ENCODE peak calls at places on chromosomes 5 and 9, in ten cellular contexts. One of them, this sample, is unnamed.

GRCh38 chr5:129771058-129771838 is 23.4 kb downstream of the MINAR2 start:
- DNase-seq in HTR-8/SVneo: peak; percentile 27
- DNase-seq in stimulated activated CD4-positive, alpha-beta T cell treated with anti-CD3 and anti-CD28 coated beads, Interleukin-2, amount 100 ng/mL, for 4 hours: peak; percentile 19
- DNase-seq in head of caudate nucleus: peak; percentile 53
- DNase-seq in iris pigment epithelial cell: peak; percentile 50
- DNase-seq in hypothalamus: no peak
- DNase-seq in cardiac muscle cell: peak; percentile 72
- DNase-seq in fibroblast of pulmonary artery: peak; percentile 69
- DNase-seq in substantia nigra: peak; percentile 35
- DNase-seq in CD8-positive, alpha-beta memory T cell: peak; percentile 13
- DNase-seq in this sample: peak; percentile 74

GRCh38 chr5:31688515-31689092 is 49.7 kb downstream of the PDZD2 start:
- DNase-seq in head of caudate nucleus: no peak
- DNase-seq in HTR-8/SVneo: no peak
- DNase-seq in hypothalamus: no peak
- DNase-seq in CD8-positive, alpha-beta memory T cell: no peak
- DNase-seq in cardiac muscle cell: no peak
- DNase-seq in substantia nigra: no peak
- DNase-seq in iris pigment epithelial cell: no peak
- DNase-seq in stimulated activated CD4-positive, alpha-beta T cell treated with anti-CD3 and anti-CD28 coated beads, Interleukin-2, amount 100 ng/mL, for 4 hours: no peak
- DNase-seq in fibroblast of pulmonary artery: no peak
- DNase-seq in this sample: no peak

GRCh38 chr5:58357799-58358198 is 102.1 kb downstream of the PLK2 start:
- DNase-seq in cardiac muscle cell: no peak
- DNase-seq in substantia nigra: no peak
- DNase-seq in CD8-positive, alpha-beta memory T cell: no peak
- DNase-seq in fibroblast of pulmonary artery: no peak
- DNase-seq in iris pigment epithelial cell: no peak
- DNase-seq in hypothalamus: no peak
- DNase-seq in head of caudate nucleus: no peak
- DNase-seq in HTR-8/SVneo: no peak
- DNase-seq in stimulated activated CD4-positive, alpha-beta T cell treated with anti-CD3 and anti-CD28 coated beads, Interleukin-2, amount 100 ng/mL, for 4 hours: no peak
- DNase-seq in this sample: no peak

GRCh38 chr9:125343518-125344284 is 82.1 kb downstream of the GAPVD1 start:
- DNase-seq in stimulated activated CD4-positive, alpha-beta T cell treated with anti-CD3 and anti-CD28 coated beads, Interleukin-2, amount 100 ng/mL, for 4 hours: no peak
- DNase-seq in hypothalamus: no peak
- DNase-seq in substantia nigra: no peak
- DNase-seq in CD8-positive, alpha-beta memory T cell: no peak
- DNase-seq in head of caudate nucleus: no peak
- DNase-seq in HTR-8/SVneo: no peak
- DNase-seq in iris pigment epithelial cell: peak; percentile 85
- DNase-seq in cardiac muscle cell: peak; percentile 69
- DNase-seq in fibroblast of pulmonary artery: peak; percentile 63
- DNase-seq in this sample: peak; percentile 7

GRCh38 chr5:181283347-181283746 is 22.4 kb upstream of the TRIM52 start:
- DNase-seq in substantia nigra: no peak
- DNase-seq in CD8-positive, alpha-beta memory T cell: no peak
- DNase-seq in HTR-8/SVneo: no peak
- DNase-seq in fibroblast of pulmonary artery: no peak
- DNase-seq in cardiac muscle cell: no peak
- DNase-seq in iris pigment epithelial cell: no peak
- DNase-seq in hypothalamus: no peak
- DNase-seq in stimulated activated CD4-positive, alpha-beta T cell treated with anti-CD3 and anti-CD28 coated beads, Interleukin-2, amount 100 ng/mL, for 4 hours: no peak
- DNase-seq in head of caudate nucleus: no peak
- DNase-seq in this sample: peak; percentile 16

GRCh38 chr9:122228906-122229837 is at the start of gene LHX6:
- DNase-seq in substantia nigra: no peak
- DNase-seq in iris pigment epithelial cell: peak; percentile 23
- DNase-seq in head of caudate nucleus: no peak
- DNase-seq in CD8-positive, alpha-beta memory T cell: no peak
- DNase-seq in stimulated activated CD4-positive, alpha-beta T cell treated with anti-CD3 and anti-CD28 coated beads, Interleukin-2, amount 100 ng/mL, for 4 hours: no peak
- DNase-seq in cardiac muscle cell: peak; percentile 43
- DNase-seq in HTR-8/SVneo: no peak
- DNase-seq in hypothalamus: no peak
- DNase-seq in fibroblast of pulmonary artery: peak; percentile 18
- DNase-seq in this sample: peak; percentile 31

GRCh38 chr5:39631948-39632347 is 207.2 kb upstream of the DAB2 start:
- DNase-seq in hypothalamus: no peak
- DNase-seq in stimulated activated CD4-positive, alpha-beta T cell treated with anti-CD3 and anti-CD28 coated beads, Interleukin-2, amount 100 ng/mL, for 4 hours: no peak
- DNase-seq in iris pigment epithelial cell: no peak
- DNase-seq in CD8-positive, alpha-beta memory T cell: no peak
- DNase-seq in substantia nigra: no peak
- DNase-seq in head of caudate nucleus: no peak
- DNase-seq in fibroblast of pulmonary artery: no peak
- DNase-seq in HTR-8/SVneo: no peak
- DNase-seq in cardiac muscle cell: no peak
- DNase-seq in this sample: no peak

GRCh38 chr5:1720396-1721110 is 79.1 kb downstream of the MRPL36 start:
- DNase-seq in fibroblast of pulmonary artery: no peak
- DNase-seq in cardiac muscle cell: no peak
- DNase-seq in head of caudate nucleus: no peak
- DNase-seq in HTR-8/SVneo: no peak
- DNase-seq in iris pigment epithelial cell: no peak
- DNase-seq in hypothalamus: no peak
- DNase-seq in CD8-positive, alpha-beta memory T cell: no peak
- DNase-seq in substantia nigra: no peak
- DNase-seq in stimulated activated CD4-positive, alpha-beta T cell treated with anti-CD3 and anti-CD28 coated beads, Interleukin-2, amount 100 ng/mL, for 4 hours: no peak
- DNase-seq in this sample: no peak

GRCh38 chr9:34426340-34427074 is 31.9 kb downstream of the FAM219A start:
- DNase-seq in cardiac muscle cell: no peak
- DNase-seq in substantia nigra: no peak
- DNase-seq in head of caudate nucleus: no peak
- DNase-seq in CD8-positive, alpha-beta memory T cell: no peak
- DNase-seq in fibroblast of pulmonary artery: no peak
- DNase-seq in HTR-8/SVneo: no peak
- DNase-seq in hypothalamus: no peak
- DNase-seq in iris pigment epithelial cell: no peak
- DNase-seq in stimulated activated CD4-positive, alpha-beta T cell treated with anti-CD3 and anti-CD28 coated beads, Interleukin-2, amount 100 ng/mL, for 4 hours: no peak
- DNase-seq in this sample: no peak

GRCh38 chr5:170741801-170742200 is 41.7 kb upstream of the GABRP start:
- DNase-seq in stimulated activated CD4-positive, alpha-beta T cell treated with anti-CD3 and anti-CD28 coated beads, Interleukin-2, amount 100 ng/mL, for 4 hours: no peak
- DNase-seq in head of caudate nucleus: no peak
- DNase-seq in substantia nigra: no peak
- DNase-seq in cardiac muscle cell: no peak
- DNase-seq in HTR-8/SVneo: no peak
- DNase-seq in CD8-positive, alpha-beta memory T cell: no peak
- DNase-seq in iris pigment epithelial cell: no peak
- DNase-seq in fibroblast of pulmonary artery: no peak
- DNase-seq in hypothalamus: no peak
- DNase-seq in this sample: no peak

GRCh38 chr9:115373000-115373709 is 255.2 kb upstream of the TNC start:
- DNase-seq in cardiac muscle cell: peak; percentile 89
- DNase-seq in iris pigment epithelial cell: peak; percentile 96
- DNase-seq in HTR-8/SVneo: peak; percentile 71
- DNase-seq in substantia nigra: no peak
- DNase-seq in hypothalamus: no peak
- DNase-seq in CD8-positive, alpha-beta memory T cell: no peak
- DNase-seq in stimulated activated CD4-positive, alpha-beta T cell treated with anti-CD3 and anti-CD28 coated beads, Interleukin-2, amount 100 ng/mL, for 4 hours: no peak
- DNase-seq in fibroblast of pulmonary artery: peak; percentile 82
- DNase-seq in head of caudate nucleus: no peak
- DNase-seq in this sample: peak; percentile 92

GRCh38 chr5:141022384-141022783 is 28.8 kb upstream of the PCDHB1 start:
- DNase-seq in iris pigment epithelial cell: no peak
- DNase-seq in fibroblast of pulmonary artery: no peak
- DNase-seq in cardiac muscle cell: no peak
- DNase-seq in HTR-8/SVneo: no peak
- DNase-seq in hypothalamus: no peak
- DNase-seq in head of caudate nucleus: no peak
- DNase-seq in CD8-positive, alpha-beta memory T cell: no peak
- DNase-seq in substantia nigra: no peak
- DNase-seq in stimulated activated CD4-positive, alpha-beta T cell treated with anti-CD3 and anti-CD28 coated beads, Interleukin-2, amount 100 ng/mL, for 4 hours: no peak
- DNase-seq in this sample: no peak

GRCh38 chr5:118891252-118891651 is 97.1 kb downstream of the DTWD2 start:
- DNase-seq in substantia nigra: no peak
- DNase-seq in iris pigment epithelial cell: no peak
- DNase-seq in cardiac muscle cell: no peak
- DNase-seq in CD8-positive, alpha-beta memory T cell: no peak
- DNase-seq in fibroblast of pulmonary artery: no peak
- DNase-seq in hypothalamus: no peak
- DNase-seq in HTR-8/SVneo: no peak
- DNase-seq in head of caudate nucleus: no peak
- DNase-seq in stimulated activated CD4-positive, alpha-beta T cell treated with anti-CD3 and anti-CD28 coated beads, Interleukin-2, amount 100 ng/mL, for 4 hours: no peak
- DNase-seq in this sample: no peak

GRCh38 chr9:81125446-81126092 is 563.8 kb downstream of the TLE1 start:
- DNase-seq in iris pigment epithelial cell: peak; percentile 57
- DNase-seq in CD8-positive, alpha-beta memory T cell: no peak
- DNase-seq in cardiac muscle cell: peak; percentile 52
- DNase-seq in fibroblast of pulmonary artery: peak; percentile 45
- DNase-seq in stimulated activated CD4-positive, alpha-beta T cell treated with anti-CD3 and anti-CD28 coated beads, Interleukin-2, amount 100 ng/mL, for 4 hours: no peak
- DNase-seq in head of caudate nucleus: no peak
- DNase-seq in HTR-8/SVneo: no peak
- DNase-seq in substantia nigra: no peak
- DNase-seq in hypothalamus: no peak
- DNase-seq in this sample: no peak

GRCh38 chr9:134434896-134435506 is 108.7 kb downstream of the RXRA start:
- DNase-seq in stimulated activated CD4-positive, alpha-beta T cell treated with anti-CD3 and anti-CD28 coated beads, Interleukin-2, amount 100 ng/mL, for 4 hours: no peak
- DNase-seq in iris pigment epithelial cell: peak; percentile 97
- DNase-seq in CD8-positive, alpha-beta memory T cell: no peak
- DNase-seq in fibroblast of pulmonary artery: peak; percentile 98
- DNase-seq in HTR-8/SVneo: peak; percentile 88
- DNase-seq in head of caudate nucleus: peak; percentile 82
- DNase-seq in cardiac muscle cell: peak; percentile 99
- DNase-seq in substantia nigra: peak; percentile 88
- DNase-seq in hypothalamus: peak; percentile 85
- DNase-seq in this sample: peak; percentile 96

GRCh38 chr5:140251527-140251973 is 51.4 kb downstream of the PFDN1 start:
- DNase-seq in iris pigment epithelial cell: peak; percentile 93
- DNase-seq in fibroblast of pulmonary artery: peak; percentile 85
- DNase-seq in stimulated activated CD4-positive, alpha-beta T cell treated with anti-CD3 and anti-CD28 coated beads, Interleukin-2, amount 100 ng/mL, for 4 hours: peak; percentile 39
- DNase-seq in head of caudate nucleus: no peak
- DNase-seq in substantia nigra: no peak
- DNase-seq in hypothalamus: no peak
- DNase-seq in cardiac muscle cell: peak; percentile 74
- DNase-seq in HTR-8/SVneo: peak; percentile 74
- DNase-seq in CD8-positive, alpha-beta memory T cell: peak; percentile 28
- DNase-seq in this sample: peak; percentile 87

GRCh38 chr5:112957409-112957808 is 19.2 kb upstream of the DCP2 start:
- DNase-seq in stimulated activated CD4-positive, alpha-beta T cell treated with anti-CD3 and anti-CD28 coated beads, Interleukin-2, amount 100 ng/mL, for 4 hours: no peak
- DNase-seq in HTR-8/SVneo: no peak
- DNase-seq in fibroblast of pulmonary artery: no peak
- DNase-seq in substantia nigra: no peak
- DNase-seq in head of caudate nucleus: no peak
- DNase-seq in cardiac muscle cell: no peak
- DNase-seq in hypothalamus: no peak
- DNase-seq in iris pigment epithelial cell: no peak
- DNase-seq in CD8-positive, alpha-beta memory T cell: no peak
- DNase-seq in this sample: no peak

GRCh38 chr9:114893622-114894021 is 36.8 kb downstream of the TNFSF8 start:
- DNase-seq in hypothalamus: no peak
- DNase-seq in HTR-8/SVneo: no peak
- DNase-seq in cardiac muscle cell: no peak
- DNase-seq in CD8-positive, alpha-beta memory T cell: no peak
- DNase-seq in substantia nigra: no peak
- DNase-seq in iris pigment epithelial cell: peak; percentile 17
- DNase-seq in head of caudate nucleus: no peak
- DNase-seq in stimulated activated CD4-positive, alpha-beta T cell treated with anti-CD3 and anti-CD28 coated beads, Interleukin-2, amount 100 ng/mL, for 4 hours: peak; percentile 57
- DNase-seq in fibroblast of pulmonary artery: peak; percentile 41
- DNase-seq in this sample: no peak

GRCh38 chr5:132065351-132065937 is 5.0 kb downstream of the IL3 start:
- DNase-seq in cardiac muscle cell: peak; percentile 79
- DNase-seq in iris pigment epithelial cell: peak; percentile 56
- DNase-seq in substantia nigra: no peak
- DNase-seq in fibroblast of pulmonary artery: peak; percentile 80
- DNase-seq in hypothalamus: no peak
- DNase-seq in stimulated activated CD4-positive, alpha-beta T cell treated with anti-CD3 and anti-CD28 coated beads, Interleukin-2, amount 100 ng/mL, for 4 hours: no peak
- DNase-seq in head of caudate nucleus: no peak
- DNase-seq in CD8-positive, alpha-beta memory T cell: peak; percentile 38
- DNase-seq in HTR-8/SVneo: peak; percentile 84
- DNase-seq in this sample: peak; percentile 77

GRCh38 chr5:151213803-151214613 is 9.9 kb downstream of the CCDC69 start:
- DNase-seq in HTR-8/SVneo: peak; percentile 41
- DNase-seq in fibroblast of pulmonary artery: peak; percentile 86
- DNase-seq in hypothalamus: no peak
- DNase-seq in iris pigment epithelial cell: peak; percentile 82
- DNase-seq in head of caudate nucleus: no peak
- DNase-seq in stimulated activated CD4-positive, alpha-beta T cell treated with anti-CD3 and anti-CD28 coated beads, Interleukin-2, amount 100 ng/mL, for 4 hours: peak; percentile 61
- DNase-seq in cardiac muscle cell: peak; percentile 96
- DNase-seq in CD8-positive, alpha-beta memory T cell: peak; percentile 86
- DNase-seq in substantia nigra: no peak
- DNase-seq in this sample: peak; percentile 81